ENCODE peak calls at places on chromosomes 2 and 18, in five cellular contexts. F is activated T-cell treated with anti-CD3 and anti-CD28 coated beads for 48 hours, G is LoVo, S is Calu3, P is nephron progenitor cell. V is an unnamed sample.

GRCh38 chr2:10658914-10659257 is 30.9 kb downstream of the NOL10 start:
- DNase-seq in G (no peak), P (no peak), F (no peak), S (no peak), V (no peak)

GRCh38 chr2:196365132-196365531 is 193.8 kb upstream of the STK17B start:
- DNase-seq in F (no peak), P (no peak), S (no peak), G (no peak), V (no peak)

GRCh38 chr2:100104718-100105677 is 37.4 kb downstream of the AFF3 start:
- DNase-seq in F (peak), S (no peak), G (no peak), P (peak), V (no peak)

GRCh38 chr2:38248246-38248645 is 128.8 kb downstream of the ATL2 start:
- DNase-seq in F (no peak), G (no peak), S (no peak), P (no peak), V (no peak)

GRCh38 chr2:23532311-23533013 is 147.5 kb downstream of the KLHL29 start:
- DNase-seq in F (peak), G (no peak), S (no peak), P (no peak), V (no peak)

GRCh38 chr18:13584826-13585225 is 141.5 kb downstream of the FAM210A start:
- DNase-seq in F (no peak), G (no peak), P (no peak), S (no peak), V (no peak)

GRCh38 chr2:56749152-56749752 is 565.5 kb downstream of the CCDC85A start:
- DNase-seq in F (no peak), S (no peak), G (peak), P (no peak), V (peak)

GRCh38 chr18:8882632-8883408 is 177.5 kb downstream of the MTCL1 start:
- DNase-seq in F (no peak), S (peak), G (no peak), P (peak), V (peak)

GRCh38 chr2:120988051-120988707 is 252.5 kb downstream of the GLI2 start:
- DNase-seq in F (no peak), S (no peak), G (no peak), P (no peak), V (no peak)

GRCh38 chr18:10519366-10519765 is 6.5 kb upstream of the NAPG start:
- DNase-seq in F (no peak), S (no peak), P (no peak), G (no peak), V (no peak)

GRCh38 chr2:169343202-169343601 is 19.1 kb downstream of the LRP2 start:
- DNase-seq in G (no peak), F (no peak), S (no peak), P (no peak), V (no peak)

V was measured in HCT116.